ENCODE peak calls at places on chromosomes 1 and 21, in seven cellular contexts. One of them, this sample, is unnamed.
A peak's percentile ranks its signal among the peaks of the same experiment; 100 is the strongest.

GRCh38 chr1:87937774-87938173 is 609.1 kb downstream of the LMO4 start:
- DNase-seq in HCT116: no peak
- DNase-seq in K562: no peak
- DNase-seq in GM12878: no peak
- DNase-seq in transverse colon: no peak
- DNase-seq in HepG2: no peak
- DNase-seq in prostate gland: no peak
- DNase-seq in this sample: no peak

GRCh38 chr21:15895142-15896106 is 165.6 kb downstream of the USP25 start:
- DNase-seq in transverse colon: no peak
- DNase-seq in K562: no peak
- DNase-seq in prostate gland: no peak
- DNase-seq in GM12878: no peak
- DNase-seq in HCT116: no peak
- DNase-seq in HepG2: no peak
- DNase-seq in this sample: no peak

GRCh38 chr1:42206164-42206563 is 41.6 kb upstream of the GUCA2A start:
- DNase-seq in transverse colon: no peak
- DNase-seq in GM12878: no peak
- DNase-seq in prostate gland: no peak
- DNase-seq in HCT116: no peak
- DNase-seq in K562: no peak
- DNase-seq in HepG2: no peak
- DNase-seq in this sample: no peak

GRCh38 chr1:243931957-243932356 is 81.9 kb upstream of the AKT3 start:
- DNase-seq in HCT116: no peak
- DNase-seq in K562: no peak
- DNase-seq in transverse colon: no peak
- DNase-seq in HepG2: no peak
- DNase-seq in GM12878: no peak
- DNase-seq in prostate gland: no peak
- DNase-seq in this sample: no peak

GRCh38 chr21:32411366-32412161 is 942 bp upstream of the EVA1C start:
- DNase-seq in transverse colon: peak; percentile 95
- DNase-seq in K562: peak; percentile 61
- DNase-seq in GM12878: no peak
- DNase-seq in prostate gland: peak; percentile 93
- DNase-seq in HCT116: no peak
- DNase-seq in HepG2: no peak
- DNase-seq in this sample: peak; percentile 97

GRCh38 chr1:38244218-38244617 is 197.6 kb upstream of the POU3F1 start:
- DNase-seq in HCT116: no peak
- DNase-seq in prostate gland: no peak
- DNase-seq in GM12878: no peak
- DNase-seq in K562: no peak
- DNase-seq in transverse colon: no peak
- DNase-seq in HepG2: no peak
- DNase-seq in this sample: no peak

GRCh38 chr1:10814954-10815862 is 18.8 kb upstream of the CASZ1 start:
- DNase-seq in HCT116: no peak
- DNase-seq in K562: no peak
- DNase-seq in transverse colon: peak; percentile 29
- DNase-seq in prostate gland: peak; percentile 39
- DNase-seq in HepG2: peak; percentile 28
- DNase-seq in GM12878: no peak
- DNase-seq in this sample: no peak

GRCh38 chr21:34900376-34900775 is 148.7 kb downstream of the RUNX1 start:
- DNase-seq in transverse colon: no peak
- DNase-seq in K562: no peak
- DNase-seq in HepG2: no peak
- DNase-seq in HCT116: no peak
- DNase-seq in GM12878: no peak
- DNase-seq in prostate gland: no peak
- DNase-seq in this sample: no peak

GRCh38 chr21:45543371-45543709 is 1.1 kb upstream of the SLC19A1 start:
- DNase-seq in HCT116: no peak
- DNase-seq in GM12878: no peak
- DNase-seq in prostate gland: no peak
- DNase-seq in K562: no peak
- DNase-seq in HepG2: no peak
- DNase-seq in transverse colon: no peak
- DNase-seq in this sample: peak; percentile 67

GRCh38 chr1:50967416-50968020 is 2.5 kb upstream of the CDKN2C start:
- DNase-seq in HCT116: no peak
- DNase-seq in GM12878: no peak
- DNase-seq in prostate gland: no peak
- DNase-seq in HepG2: no peak
- DNase-seq in transverse colon: no peak
- DNase-seq in K562: no peak
- DNase-seq in this sample: no peak

GRCh38 chr1:243982451-243983018 is 68.5 kb upstream of the ZBTB18 start:
- DNase-seq in HepG2: peak; percentile 4
- DNase-seq in prostate gland: no peak
- DNase-seq in transverse colon: no peak
- DNase-seq in K562: no peak
- DNase-seq in GM12878: no peak
- DNase-seq in HCT116: no peak
- DNase-seq in this sample: no peak

GRCh38 chr1:183069562-183070216 is 46.5 kb downstream of the LAMC1 start:
- DNase-seq in prostate gland: peak; percentile 66
- DNase-seq in GM12878: no peak
- DNase-seq in K562: no peak
- DNase-seq in HCT116: no peak
- DNase-seq in transverse colon: no peak
- DNase-seq in HepG2: peak; percentile 76
- DNase-seq in this sample: no peak

GRCh38 chr1:225945564-225945963 is 4.5 kb upstream of the LEFTY2 start:
- DNase-seq in transverse colon: no peak
- DNase-seq in HepG2: no peak
- DNase-seq in GM12878: no peak
- DNase-seq in prostate gland: no peak
- DNase-seq in K562: peak; percentile 6
- DNase-seq in HCT116: no peak
- DNase-seq in this sample: no peak

GRCh38 chr1:173861731-173862145 is 6.1 kb downstream of the GAS5 start:
- DNase-seq in HCT116: no peak
- DNase-seq in K562: no peak
- DNase-seq in HepG2: no peak
- DNase-seq in GM12878: no peak
- DNase-seq in transverse colon: no peak
- DNase-seq in prostate gland: no peak
- DNase-seq in this sample: no peak

GRCh38 chr1:226711976-226712778 is 26.9 kb downstream of the ITPKB start:
- DNase-seq in HepG2: no peak
- DNase-seq in K562: no peak
- DNase-seq in GM12878: no peak
- DNase-seq in transverse colon: no peak
- DNase-seq in prostate gland: no peak
- DNase-seq in HCT116: no peak
- DNase-seq in this sample: no peak

GRCh38 chr1:112589766-112590165 is 29.2 kb downstream of the ST7L start:
- DNase-seq in HCT116: no peak
- DNase-seq in GM12878: no peak
- DNase-seq in HepG2: no peak
- DNase-seq in K562: no peak
- DNase-seq in transverse colon: no peak
- DNase-seq in prostate gland: no peak
- DNase-seq in this sample: no peak

GRCh38 chr1:175385316-175385715 is 192.7 kb upstream of the KIAA0040 start:
- DNase-seq in K562: no peak
- DNase-seq in transverse colon: no peak
- DNase-seq in prostate gland: no peak
- DNase-seq in HCT116: no peak
- DNase-seq in GM12878: no peak
- DNase-seq in HepG2: no peak
- DNase-seq in this sample: no peak

GRCh38 chr1:119136401-119136800 is 4.1 kb downstream of the WARS2 start:
- DNase-seq in GM12878: no peak
- DNase-seq in transverse colon: no peak
- DNase-seq in prostate gland: no peak
- DNase-seq in HCT116: no peak
- DNase-seq in HepG2: no peak
- DNase-seq in K562: no peak
- DNase-seq in this sample: no peak

GRCh38 chr1:95002657-95003432 is 69.9 kb downstream of the ALG14 start:
- DNase-seq in HepG2: peak; percentile 31
- DNase-seq in HCT116: no peak
- DNase-seq in GM12878: no peak
- DNase-seq in transverse colon: no peak
- DNase-seq in prostate gland: peak; percentile 30
- DNase-seq in K562: no peak
- DNase-seq in this sample: no peak

GRCh38 chr1:21594935-21595897 is 73.9 kb downstream of the RAP1GAP start:
- DNase-seq in HepG2: peak; percentile 49
- DNase-seq in GM12878: no peak
- DNase-seq in K562: peak; percentile 84
- DNase-seq in HCT116: peak; percentile 23
- DNase-seq in prostate gland: no peak
- DNase-seq in transverse colon: peak; percentile 49
- DNase-seq in this sample: no peak

GRCh38 chr1:25821112-25821476 is 1.3 kb downstream of the MTFR1L start:
- DNase-seq in prostate gland: no peak
- DNase-seq in HepG2: no peak
- DNase-seq in GM12878: no peak
- DNase-seq in transverse colon: no peak
- DNase-seq in HCT116: no peak
- DNase-seq in K562: no peak
- DNase-seq in this sample: no peak

GRCh38 chr21:27108228-27108627 is 141.3 kb upstream of the ADAMTS5 start:
- DNase-seq in GM12878: no peak
- DNase-seq in HCT116: no peak
- DNase-seq in K562: no peak
- DNase-seq in prostate gland: no peak
- DNase-seq in transverse colon: no peak
- DNase-seq in HepG2: no peak
- DNase-seq in this sample: no peak

GRCh38 chr1:114716304-114717158 is at the start of gene NRAS:
- DNase-seq in HepG2: peak; percentile 81
- DNase-seq in K562: peak; percentile 96
- DNase-seq in GM12878: peak; percentile 56
- DNase-seq in prostate gland: peak; percentile 92
- DNase-seq in transverse colon: peak; percentile 97
- DNase-seq in HCT116: peak; percentile 79
- DNase-seq in this sample: peak; percentile 96
- TF ChIP-seq POLR2AphosphoS5 in HepG2: peak; percentile 91
- TF ChIP-seq POLR2AphosphoS5 in K562: peak; percentile 93
- TF ChIP-seq POLR2AphosphoS5 in GM12878: peak; percentile 86
- TF ChIP-seq POLR2AphosphoS5 in prostate gland: peak; percentile 97
- TF ChIP-seq POLR2AphosphoS5 in transverse colon: peak; percentile 86
- TF ChIP-seq POLR2AphosphoS5 in HCT116: peak; percentile 84
- TF ChIP-seq POLR2AphosphoS5 in this sample: peak; percentile 90

DNA sequence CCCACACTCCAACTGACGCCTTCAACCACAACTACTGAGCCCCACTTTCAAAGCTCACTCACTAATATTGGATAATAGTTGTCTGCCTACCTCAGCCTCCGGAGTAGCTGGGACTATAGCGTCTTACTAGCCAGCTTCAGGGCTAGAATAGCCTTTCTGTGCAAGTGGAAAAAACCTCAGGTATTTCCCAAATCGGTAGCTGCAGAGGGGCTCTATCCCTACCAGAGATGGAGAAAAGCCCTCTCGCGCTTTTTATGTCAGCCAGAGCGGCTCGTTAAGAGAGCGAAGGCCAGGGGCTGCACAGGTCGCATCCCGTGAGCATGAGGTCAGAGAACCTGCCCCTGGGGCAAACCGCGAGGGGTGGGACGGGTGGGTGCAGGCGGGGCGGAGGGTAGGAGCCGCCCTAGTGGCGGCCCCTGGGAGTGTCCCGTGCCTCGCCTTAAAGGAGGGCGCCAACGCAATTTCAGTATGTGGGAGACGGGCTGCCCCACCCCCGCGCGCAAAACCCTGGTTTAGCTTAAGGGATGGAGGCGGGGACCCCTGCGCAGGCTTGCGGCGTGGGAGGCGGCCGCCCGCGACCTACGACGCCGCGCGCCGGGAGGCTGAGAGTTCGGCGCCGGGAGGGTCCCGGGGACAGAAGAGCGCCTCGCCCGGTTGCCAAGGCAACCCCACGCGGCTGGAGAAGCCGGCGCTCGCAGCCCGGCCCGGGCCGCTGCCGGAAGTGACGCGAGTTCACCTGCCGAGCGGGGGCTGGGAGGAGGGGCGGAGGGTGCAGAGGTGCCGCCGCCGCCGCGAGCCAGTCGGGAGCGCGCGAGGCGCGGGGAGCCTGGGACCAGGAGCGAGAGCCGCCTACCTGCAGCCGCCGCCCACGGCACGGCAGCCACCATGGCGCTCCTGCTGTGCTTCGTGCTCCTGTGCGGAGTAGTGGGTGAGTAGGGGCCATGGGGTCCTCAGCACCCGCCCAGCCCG is at the start of gene CXADR:
- DNase-seq in HCT116: peak; percentile 71
- DNase-seq in K562: peak; percentile 81
- DNase-seq in GM12878: no peak
- DNase-seq in HepG2: peak; percentile 89
- DNase-seq in transverse colon: peak; percentile 92
- DNase-seq in prostate gland: peak; percentile 92
- DNase-seq in this sample: no peak
- TF ChIP-seq POLR2A in HCT116: peak; percentile 55
- TF ChIP-seq POLR2A in K562: no peak
- TF ChIP-seq POLR2A in GM12878: peak; percentile 49
- TF ChIP-seq POLR2A in HepG2: peak; percentile 91
- TF ChIP-seq POLR2A in transverse colon: peak; percentile 94
- TF ChIP-seq POLR2A in prostate gland: peak; percentile 92
- TF ChIP-seq POLR2A in this sample: no peak

GRCh38 chr1:156846643-156847042 is 12.3 kb downstream of the INSRR start:
- DNase-seq in transverse colon: no peak
- DNase-seq in prostate gland: no peak
- DNase-seq in GM12878: no peak
- DNase-seq in K562: no peak
- DNase-seq in HCT116: no peak
- DNase-seq in HepG2: no peak
- DNase-seq in this sample: no peak

GRCh38 chr1:156844638-156845037 is 14.3 kb downstream of the INSRR start:
- DNase-seq in HCT116: no peak
- DNase-seq in K562: no peak
- DNase-seq in transverse colon: no peak
- DNase-seq in HepG2: no peak
- DNase-seq in prostate gland: no peak
- DNase-seq in GM12878: no peak
- DNase-seq in this sample: no peak

GRCh38 chr1:156845953-156846545 is 12.9 kb downstream of the INSRR start:
- DNase-seq in prostate gland: no peak
- DNase-seq in HCT116: no peak
- DNase-seq in K562: no peak
- DNase-seq in HepG2: no peak
- DNase-seq in transverse colon: no peak
- DNase-seq in GM12878: no peak
- DNase-seq in this sample: no peak

GRCh38 chr1:156844102-156844501 is 14.8 kb downstream of the INSRR start:
- DNase-seq in HepG2: no peak
- DNase-seq in prostate gland: no peak
- DNase-seq in HCT116: no peak
- DNase-seq in K562: no peak
- DNase-seq in transverse colon: no peak
- DNase-seq in GM12878: no peak
- DNase-seq in this sample: no peak

GRCh38 chr1:156845055-156845952 is 13.6 kb downstream of the INSRR start:
- DNase-seq in HCT116: no peak
- DNase-seq in GM12878: no peak
- DNase-seq in K562: peak; percentile 89
- DNase-seq in transverse colon: no peak
- DNase-seq in prostate gland: no peak
- DNase-seq in HepG2: no peak
- DNase-seq in this sample: no peak
- H3K27me3 ChIP-seq in HCT116: no peaks in the 10 kb centered on the region
- H3K27me3 ChIP-seq in GM12878: no peaks in the 10 kb centered on the region
- H3K27me3 ChIP-seq in K562: no peaks in the 10 kb centered on the region
- H3K27me3 ChIP-seq in transverse colon: peaks cover 89% of the 10 kb centered on the region
- H3K27me3 ChIP-seq in prostate gland: peaks cover 19% of the 10 kb centered on the region
- H3K27me3 ChIP-seq in HepG2: peaks cover 53% of the 10 kb centered on the region
- H3K27me3 ChIP-seq in this sample: peaks cover 81% of the 10 kb centered on the region

GRCh38 chr1:53541761-53542550 is 82.8 kb downstream of the DMRTB1 start:
- DNase-seq in HCT116: peak; percentile 13
- DNase-seq in transverse colon: peak; percentile 18
- DNase-seq in HepG2: no peak
- DNase-seq in GM12878: no peak
- DNase-seq in K562: peak; percentile 60
- DNase-seq in prostate gland: no peak
- DNase-seq in this sample: peak; percentile 80
- TF ChIP-seq POLR2AphosphoS5 in HCT116: no peak
- TF ChIP-seq POLR2AphosphoS5 in transverse colon: no peak
- TF ChIP-seq POLR2AphosphoS5 in HepG2: no peak
- TF ChIP-seq POLR2AphosphoS5 in GM12878: no peak
- TF ChIP-seq POLR2AphosphoS5 in K562: no peak
- TF ChIP-seq POLR2AphosphoS5 in prostate gland: no peak
- TF ChIP-seq POLR2AphosphoS5 in this sample: peak; percentile 51

This sample was measured in sigmoid colon.